ENCODE peak calls at places on chromosome 10, in seven cellular contexts. One of them, this sample, is unnamed.
A peak's percentile ranks its signal among the peaks of the same experiment; 100 is the strongest.

GRCh38 chr10:17507538-17507937 is 53.1 kb upstream of the ST8SIA6 start:
- DNase-seq in endothelial cell of umbilical vein: no peak
- DNase-seq in sigmoid colon: no peak
- DNase-seq in breast epithelium: no peak
- DNase-seq in HCT116: no peak
- DNase-seq in stomach: no peak
- DNase-seq in suprapubic skin: no peak
- DNase-seq in this sample: no peak

GRCh38 chr10:121337356-121337936 is 260.8 kb downstream of the FGFR2 start:
- DNase-seq in endothelial cell of umbilical vein: no peak
- DNase-seq in breast epithelium: no peak
- DNase-seq in suprapubic skin: no peak
- DNase-seq in sigmoid colon: no peak
- DNase-seq in stomach: no peak
- DNase-seq in HCT116: no peak
- DNase-seq in this sample: no peak

GRCh38 chr10:103501186-103501585 is 7.7 kb downstream of the NEURL1 start:
- DNase-seq in suprapubic skin: no peak
- DNase-seq in stomach: no peak
- DNase-seq in breast epithelium: no peak
- DNase-seq in sigmoid colon: no peak
- DNase-seq in HCT116: no peak
- DNase-seq in endothelial cell of umbilical vein: no peak
- DNase-seq in this sample: no peak

GRCh38 chr10:86082556-86082955 is 284.0 kb downstream of the GRID1 start:
- DNase-seq in sigmoid colon: peak; percentile 13
- DNase-seq in suprapubic skin: no peak
- DNase-seq in HCT116: no peak
- DNase-seq in endothelial cell of umbilical vein: no peak
- DNase-seq in breast epithelium: no peak
- DNase-seq in stomach: peak; percentile 9
- DNase-seq in this sample: no peak

GRCh38 chr10:112213098-112213823 is 29.7 kb upstream of the GPAM start:
- DNase-seq in HCT116: no peak
- DNase-seq in sigmoid colon: no peak
- DNase-seq in stomach: no peak
- DNase-seq in suprapubic skin: no peak
- DNase-seq in breast epithelium: no peak
- DNase-seq in endothelial cell of umbilical vein: no peak
- DNase-seq in this sample: no peak

GRCh38 chr10:43263551-43264323 is 3.1 kb downstream of the RASGEF1A start:
- DNase-seq in sigmoid colon: peak; percentile 58
- DNase-seq in stomach: peak; percentile 21
- DNase-seq in endothelial cell of umbilical vein: no peak
- DNase-seq in HCT116: no peak
- DNase-seq in suprapubic skin: peak; percentile 75
- DNase-seq in breast epithelium: no peak
- DNase-seq in this sample: no peak

GRCh38 chr10:77428776-77429395 is 208.7 kb downstream of the KCNMA1 start:
- DNase-seq in HCT116: peak; percentile 24
- DNase-seq in breast epithelium: no peak
- DNase-seq in stomach: peak; percentile 48
- DNase-seq in sigmoid colon: peak; percentile 84
- DNase-seq in endothelial cell of umbilical vein: no peak
- DNase-seq in suprapubic skin: no peak
- DNase-seq in this sample: no peak

GRCh38 chr10:10477859-10478258 is 539.8 kb upstream of the CELF2 start:
- DNase-seq in HCT116: no peak
- DNase-seq in breast epithelium: no peak
- DNase-seq in sigmoid colon: no peak
- DNase-seq in suprapubic skin: no peak
- DNase-seq in stomach: no peak
- DNase-seq in endothelial cell of umbilical vein: peak; percentile 3
- DNase-seq in this sample: no peak

GRCh38 chr10:90138844-90139243 is 437.5 kb downstream of the KIF20B start:
- DNase-seq in stomach: no peak
- DNase-seq in suprapubic skin: no peak
- DNase-seq in sigmoid colon: no peak
- DNase-seq in HCT116: no peak
- DNase-seq in breast epithelium: no peak
- DNase-seq in endothelial cell of umbilical vein: peak; percentile 6
- DNase-seq in this sample: no peak

GRCh38 chr10:106661767-106662140 is 502.8 kb downstream of the SORCS1 start:
- DNase-seq in endothelial cell of umbilical vein: no peak
- DNase-seq in stomach: no peak
- DNase-seq in suprapubic skin: no peak
- DNase-seq in sigmoid colon: no peak
- DNase-seq in HCT116: no peak
- DNase-seq in breast epithelium: no peak
- DNase-seq in this sample: no peak

GRCh38 chr10:119817991-119818888 is 54.4 kb downstream of the MCMBP start:
- DNase-seq in sigmoid colon: peak; percentile 89
- DNase-seq in stomach: peak; percentile 29
- DNase-seq in suprapubic skin: peak; percentile 81
- DNase-seq in HCT116: no peak
- DNase-seq in breast epithelium: peak; percentile 60
- DNase-seq in endothelial cell of umbilical vein: peak; percentile 29
- DNase-seq in this sample: no peak

GRCh38 chr10:74432841-74433594 is 282.0 kb downstream of the ADK start:
- DNase-seq in breast epithelium: no peak
- DNase-seq in stomach: no peak
- DNase-seq in endothelial cell of umbilical vein: no peak
- DNase-seq in suprapubic skin: no peak
- DNase-seq in HCT116: no peak
- DNase-seq in sigmoid colon: no peak
- DNase-seq in this sample: no peak

GRCh38 chr10:65497837-65498236 is 1428.0 kb upstream of the LRRTM3 start:
- DNase-seq in breast epithelium: no peak
- DNase-seq in endothelial cell of umbilical vein: no peak
- DNase-seq in suprapubic skin: no peak
- DNase-seq in stomach: no peak
- DNase-seq in sigmoid colon: no peak
- DNase-seq in HCT116: no peak
- DNase-seq in this sample: no peak

GRCh38 chr10:69863580-69863979 is 61.9 kb downstream of the COL13A1 start:
- DNase-seq in endothelial cell of umbilical vein: peak; percentile 28
- DNase-seq in breast epithelium: no peak
- DNase-seq in stomach: no peak
- DNase-seq in HCT116: no peak
- DNase-seq in suprapubic skin: no peak
- DNase-seq in sigmoid colon: no peak
- DNase-seq in this sample: no peak

GRCh38 chr10:69865450-69865849 is 63.7 kb downstream of the COL13A1 start:
- DNase-seq in endothelial cell of umbilical vein: no peak
- DNase-seq in sigmoid colon: no peak
- DNase-seq in HCT116: no peak
- DNase-seq in breast epithelium: no peak
- DNase-seq in stomach: no peak
- DNase-seq in suprapubic skin: no peak
- DNase-seq in this sample: no peak

GRCh38 chr10:69861251-69862240 is 59.8 kb downstream of the COL13A1 start:
- DNase-seq in stomach: no peak
- DNase-seq in endothelial cell of umbilical vein: peak; percentile 95
- DNase-seq in sigmoid colon: no peak
- DNase-seq in breast epithelium: no peak
- DNase-seq in HCT116: peak; percentile 94
- DNase-seq in suprapubic skin: no peak
- DNase-seq in this sample: peak; percentile 8

GRCh38 chr10:69864321-69864720 is 62.6 kb downstream of the COL13A1 start:
- DNase-seq in sigmoid colon: no peak
- DNase-seq in endothelial cell of umbilical vein: peak; percentile 84
- DNase-seq in breast epithelium: no peak
- DNase-seq in stomach: no peak
- DNase-seq in HCT116: peak; percentile 66
- DNase-seq in suprapubic skin: no peak
- DNase-seq in this sample: no peak

DNA sequence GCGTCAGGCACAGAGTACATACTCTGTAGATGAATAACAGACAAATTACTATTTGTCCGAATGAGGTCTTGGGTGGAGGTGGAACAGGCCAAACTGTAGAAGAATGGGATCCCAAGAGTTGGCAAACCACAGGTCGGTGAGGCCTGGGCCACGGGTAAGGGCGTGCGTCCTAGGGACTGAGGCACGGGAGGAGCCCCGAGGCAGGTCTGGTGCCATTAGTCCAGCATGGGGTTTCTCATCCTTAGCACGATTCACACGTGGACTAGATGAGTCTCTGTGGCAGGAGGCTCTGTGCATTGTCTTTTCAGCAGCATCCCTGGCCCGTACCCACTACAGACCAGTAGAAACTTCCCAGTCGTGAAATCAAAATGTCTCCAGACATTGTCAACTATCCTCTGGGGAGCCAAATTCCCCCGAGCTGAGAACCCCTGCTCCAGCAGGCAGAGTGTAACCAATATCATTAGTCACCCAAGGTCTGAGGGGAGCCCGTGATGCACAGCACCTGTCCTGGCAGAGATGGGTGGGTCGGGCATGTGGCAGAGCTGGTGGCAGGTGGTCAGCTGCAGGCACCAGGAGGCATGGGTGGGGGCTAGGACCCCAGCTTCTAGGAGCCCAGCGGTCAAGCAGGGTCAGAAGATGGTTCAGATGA is 61.3 kb downstream of the COL13A1 start:
- DNase-seq in sigmoid colon: no peak
- DNase-seq in stomach: no peak
- DNase-seq in breast epithelium: no peak
- DNase-seq in suprapubic skin: no peak
- DNase-seq in HCT116: no peak
- DNase-seq in endothelial cell of umbilical vein: no peak
- DNase-seq in this sample: no peak
- H3K4me3 ChIP-seq in sigmoid colon: no peak overlapping the region
- H3K4me3 ChIP-seq in stomach: no peak overlapping the region
- H3K4me3 ChIP-seq in breast epithelium: no peak overlapping the region
- H3K4me3 ChIP-seq in suprapubic skin: no peak overlapping the region
- H3K4me3 ChIP-seq in HCT116: no peak overlapping the region
- H3K4me3 ChIP-seq in endothelial cell of umbilical vein: no peak overlapping the region
- H3K4me3 ChIP-seq in this sample: no peak overlapping the region

GRCh38 chr10:13961096-13961495 is 369.6 kb downstream of the FRMD4A start:
- DNase-seq in HCT116: no peak
- DNase-seq in breast epithelium: no peak
- DNase-seq in sigmoid colon: peak; percentile 67
- DNase-seq in stomach: no peak
- DNase-seq in endothelial cell of umbilical vein: peak; percentile 47
- DNase-seq in suprapubic skin: no peak
- DNase-seq in this sample: no peak

GRCh38 chr10:13960603-13961002 is 370.1 kb downstream of the FRMD4A start:
- DNase-seq in stomach: no peak
- DNase-seq in sigmoid colon: no peak
- DNase-seq in HCT116: no peak
- DNase-seq in breast epithelium: no peak
- DNase-seq in endothelial cell of umbilical vein: no peak
- DNase-seq in suprapubic skin: no peak
- DNase-seq in this sample: no peak

GRCh38 chr10:13961853-13962252 is 368.9 kb downstream of the FRMD4A start:
- DNase-seq in breast epithelium: no peak
- DNase-seq in stomach: no peak
- DNase-seq in sigmoid colon: no peak
- DNase-seq in endothelial cell of umbilical vein: no peak
- DNase-seq in HCT116: no peak
- DNase-seq in suprapubic skin: no peak
- DNase-seq in this sample: no peak

GRCh38 chr10:13957856-13958255 is 371.1 kb downstream of the PRPF18 start:
- DNase-seq in HCT116: no peak
- DNase-seq in sigmoid colon: no peak
- DNase-seq in suprapubic skin: no peak
- DNase-seq in stomach: no peak
- DNase-seq in breast epithelium: no peak
- DNase-seq in endothelial cell of umbilical vein: no peak
- DNase-seq in this sample: no peak

GRCh38 chr10:13959443-13960359 is 371.0 kb downstream of the FRMD4A start:
- DNase-seq in endothelial cell of umbilical vein: peak; percentile 81
- DNase-seq in suprapubic skin: no peak
- DNase-seq in breast epithelium: no peak
- DNase-seq in HCT116: no peak
- DNase-seq in sigmoid colon: no peak
- DNase-seq in stomach: no peak
- DNase-seq in this sample: no peak
- TF ChIP-seq POLR2AphosphoS5 in endothelial cell of umbilical vein: no peak
- TF ChIP-seq POLR2AphosphoS5 in suprapubic skin: no peak
- TF ChIP-seq POLR2AphosphoS5 in breast epithelium: no peak
- TF ChIP-seq POLR2AphosphoS5 in HCT116: no peak
- TF ChIP-seq POLR2AphosphoS5 in sigmoid colon: no peak
- TF ChIP-seq POLR2AphosphoS5 in stomach: peak; percentile 8
- TF ChIP-seq POLR2AphosphoS5 in this sample: no peak

DNA sequence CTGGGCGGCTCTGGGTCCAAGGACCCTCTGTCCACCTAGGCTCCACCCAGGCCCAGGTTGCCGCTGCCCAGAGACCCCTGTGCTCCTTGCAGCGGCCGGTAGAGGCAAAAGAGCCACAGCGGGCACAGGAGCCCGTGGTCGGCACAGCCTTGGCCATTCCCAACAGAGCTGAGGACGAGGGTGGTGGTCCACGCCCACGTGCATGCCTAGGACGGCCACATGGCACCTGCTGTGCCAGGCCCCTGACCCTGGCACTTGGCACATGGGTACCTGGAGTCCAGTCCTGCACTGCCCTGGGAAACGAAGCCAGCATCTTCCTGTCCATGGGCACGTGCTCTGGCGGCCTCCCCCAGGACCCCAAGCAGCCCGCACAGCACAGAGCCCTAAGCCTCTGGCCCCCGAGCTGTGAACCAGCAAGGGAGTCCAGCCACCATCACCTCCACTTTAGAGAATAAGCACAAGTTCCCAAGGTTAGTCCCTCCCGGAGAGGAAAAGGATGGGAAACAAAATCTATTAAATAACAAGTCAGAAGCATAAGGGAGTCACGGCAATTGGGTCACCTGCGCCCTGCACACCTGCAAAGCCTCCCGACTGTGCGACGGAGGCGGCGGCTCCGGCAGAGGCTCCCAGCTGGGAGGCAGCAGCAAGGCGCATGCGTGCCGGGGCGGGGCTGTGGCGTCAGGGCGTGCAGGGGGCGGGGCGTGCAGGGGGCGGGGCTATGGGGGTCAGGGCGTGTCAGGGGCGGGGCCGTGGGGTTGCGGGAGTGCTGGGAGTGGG is 59.1 kb downstream of the STK32C start:
- DNase-seq in stomach: peak; percentile 53
- DNase-seq in breast epithelium: peak; percentile 61
- DNase-seq in sigmoid colon: no peak
- DNase-seq in endothelial cell of umbilical vein: peak; percentile 15
- DNase-seq in HCT116: peak; percentile 4
- DNase-seq in suprapubic skin: no peak
- DNase-seq in this sample: peak; percentile 17
- H3K4me3 ChIP-seq in stomach: peak overlapping the region; percentile 30
- H3K4me3 ChIP-seq in breast epithelium: peak overlapping the region; percentile 35
- H3K4me3 ChIP-seq in sigmoid colon: peak overlapping the region; percentile 3
- H3K4me3 ChIP-seq in endothelial cell of umbilical vein: no peak overlapping the region
- H3K4me3 ChIP-seq in HCT116: peak overlapping the region; percentile 57
- H3K4me3 ChIP-seq in suprapubic skin: peak overlapping the region; percentile 24
- H3K4me3 ChIP-seq in this sample: no peak overlapping the region

GRCh38 chr10:50554995-50555568 is 68.7 kb downstream of the SGMS1 start:
- DNase-seq in breast epithelium: no peak
- DNase-seq in HCT116: no peak
- DNase-seq in stomach: no peak
- DNase-seq in suprapubic skin: no peak
- DNase-seq in sigmoid colon: no peak
- DNase-seq in endothelial cell of umbilical vein: peak; percentile 26
- DNase-seq in this sample: no peak
- TF ChIP-seq POLR2AphosphoS5 in breast epithelium: no peak
- TF ChIP-seq POLR2AphosphoS5 in HCT116: no peak
- TF ChIP-seq POLR2AphosphoS5 in stomach: no peak
- TF ChIP-seq POLR2AphosphoS5 in suprapubic skin: no peak
- TF ChIP-seq POLR2AphosphoS5 in sigmoid colon: no peak
- TF ChIP-seq POLR2AphosphoS5 in endothelial cell of umbilical vein: no peak
- TF ChIP-seq POLR2AphosphoS5 in this sample: no peak

This sample was measured in HL-60.